ENCODE peak calls at places on chromosome 1, in eight cellular contexts. B, H, X, Q, P, I, U and Z are unnamed samples.

GRCh38 chr1:198107041-198107440 is 49.8 kb upstream of the NEK7 start:
- DNase-seq in B (no peak), H (no peak), X (no peak), Q (no peak), P (no peak), I (no peak), U (no peak), Z (peak)

GRCh38 chr1:21239181-21239580 is 51.1 kb downstream of the ECE1 start:
- DNase-seq in B (no peak), H (no peak), X (peak), Q (no peak), P (no peak), I (no peak), U (no peak), Z (no peak)

GRCh38 chr1:200351826-200352549 is 57.8 kb downstream of the ZNF281 start:
- DNase-seq in B (peak), H (no peak), X (peak), Q (no peak), P (no peak), I (no peak), U (no peak), Z (no peak)

GRCh38 chr1:214550339-214551051 is 907 bp downstream of the PTPN14 start:
- DNase-seq in B (no peak), H (no peak), X (no peak), Q (no peak), P (no peak), I (no peak), U (no peak), Z (peak)

GRCh38 chr1:205976708-205977107 is 26.5 kb downstream of the RAB7B start:
- DNase-seq in B (no peak), H (peak), X (no peak), Q (no peak), P (no peak), I (no peak), U (no peak), Z (peak)

GRCh38 chr1:11749203-11749689 is 12.7 kb upstream of the C1orf167 start:
- DNase-seq in B (peak), H (peak), X (peak), Q (peak), P (peak), I (peak), U (no peak), Z (peak)

GRCh38 chr1:94265931-94266330 is 28.5 kb upstream of the ARHGAP29 start:
- DNase-seq in B (no peak), H (no peak), X (no peak), Q (no peak), P (no peak), I (no peak), U (no peak), Z (peak)

GRCh38 chr1:51222136-51222787 is 13.8 kb upstream of the RNF11 start:
- DNase-seq in B (no peak), H (no peak), X (no peak), Q (no peak), P (no peak), I (no peak), U (no peak), Z (peak)

GRCh38 chr1:19608232-19608631 is 35.9 kb upstream of the NBL1 start:
- DNase-seq in B (no peak), H (no peak), X (no peak), Q (no peak), P (no peak), I (no peak), U (no peak), Z (no peak)

GRCh38 chr1:215188302-215188950 is 105.9 kb downstream of the KCNK2 start:
- DNase-seq in B (no peak), H (no peak), X (no peak), Q (no peak), P (no peak), I (no peak), U (no peak), Z (no peak)

GRCh38 chr1:145845144-145845513 is 301 bp upstream of the NUDT17 start:
- DNase-seq in B (no peak), H (no peak), X (peak), Q (no peak), P (no peak), I (no peak), U (no peak), Z (no peak)

GRCh38 chr1:54390655-54391054 is 15.5 kb downstream of the SSBP3 start:
- DNase-seq in B (no peak), H (no peak), X (no peak), Q (no peak), P (no peak), I (no peak), U (peak), Z (no peak)

GRCh38 chr1:229218612-229219025 is 52.3 kb upstream of the RAB4A start:
- DNase-seq in B (no peak), H (no peak), X (no peak), Q (no peak), P (no peak), I (no peak), U (no peak), Z (no peak)

GRCh38 chr1:245090491-245091090 is 64.2 kb upstream of the KIF26B start:
- DNase-seq in B (no peak), H (no peak), X (no peak), Q (no peak), P (no peak), I (no peak), U (no peak), Z (no peak)

GRCh38 chr1:226432586-226433360 is 24.9 kb upstream of the PARP1 start:
- DNase-seq in B (no peak), H (no peak), X (no peak), Q (no peak), P (no peak), I (no peak), U (no peak), Z (no peak)

GRCh38 chr1:85628791-85629531 is 48.4 kb downstream of the CCN1 start:
- DNase-seq in B (no peak), H (no peak), X (no peak), Q (no peak), P (no peak), I (peak), U (peak), Z (peak)

GRCh38 chr1:97135972-97136371 is 414.4 kb downstream of the PTBP2 start:
- DNase-seq in B (no peak), H (no peak), X (no peak), Q (no peak), P (no peak), I (no peak), U (no peak), Z (no peak)